ENCODE peak calls at places on chromosome 18, in eight cellular contexts. W, Q, H, M, C, O, P and Z are unnamed samples.

GRCh38 chr18:58937204-58937603 is 72.5 kb downstream of the ZNF532 start:
- DNase-seq in W (no peak), Q (no peak), H (no peak), M (no peak), C (no peak), O (peak; percentile 67), P (no peak), Z (no peak)

GRCh38 chr18:51009071-51009470 is 20.9 kb upstream of the SMAD4 start:
- DNase-seq in W (no peak), Q (no peak), H (no peak), M (no peak), C (no peak), O (peak; percentile 50), P (no peak), Z (no peak)

GRCh38 chr18:69935319-69936190 is 12.1 kb downstream of the CD226 start:
- DNase-seq in W (no peak), Q (peak; percentile 43), H (no peak), M (no peak), C (no peak), O (peak; percentile 56), P (no peak), Z (no peak)

GRCh38 chr18:60070631-60071030 is 170.8 kb downstream of the PMAIP1 start:
- DNase-seq in W (no peak), Q (no peak), H (no peak), M (no peak), C (no peak), O (peak; percentile 50), P (no peak), Z (no peak)

GRCh38 chr18:58132595-58133191 is 88.7 kb downstream of the NEDD4L start:
- DNase-seq in W (no peak), Q (no peak), H (no peak), M (peak; percentile 50), C (no peak), O (peak; percentile 3), P (no peak), Z (no peak)

GRCh38 chr18:52333860-52334259 is 6.1 kb upstream of the DCC start:
- DNase-seq in W (no peak), Q (no peak), H (no peak), M (no peak), C (no peak), O (no peak), P (no peak), Z (no peak)

GRCh38 chr18:3597159-3597977 is 147.4 kb downstream of the TGIF1 start:
- DNase-seq in W (no peak), Q (no peak), H (no peak), M (no peak), C (no peak), O (no peak), P (no peak), Z (no peak)

GRCh38 chr18:49757513-49758262 is 55.6 kb downstream of the ACAA2 start:
- DNase-seq in W (no peak), Q (no peak), H (no peak), M (no peak), C (no peak), O (no peak), P (no peak), Z (no peak)

GRCh38 chr18:23188391-23188790 is 53.1 kb downstream of the CABLES1 start:
- DNase-seq in W (no peak), Q (no peak), H (no peak), M (no peak), C (no peak), O (no peak), P (no peak), Z (no peak)

GRCh38 chr18:52326001-52326400 is 14.0 kb upstream of the DCC start:
- DNase-seq in W (no peak), Q (no peak), H (no peak), M (no peak), C (no peak), O (peak; percentile 69), P (no peak), Z (no peak)

GRCh38 chr18:74715306-74715705 is 117.6 kb downstream of the ZNF407 start:
- DNase-seq in W (no peak), Q (no peak), H (no peak), M (no peak), C (no peak), O (no peak), P (no peak), Z (no peak)